ENCODE peak calls at places on chromosomes 6 and 20, in six cellular contexts. One of them, this sample, is unnamed.

GRCh38 chr6:40894962-40895799 is 143.8 kb downstream of the UNC5CL start:
- DNase-seq in NB4: peak
- DNase-seq in brain microvascular endothelial cell: peak
- DNase-seq in spleen: no peak
- DNase-seq in testis: peak
- DNase-seq in fibroblast of mammary gland: peak
- DNase-seq in this sample: peak

GRCh38 chr20:52794853-52795252 is 177.3 kb upstream of the TSHZ2 start:
- DNase-seq in testis: no peak
- DNase-seq in brain microvascular endothelial cell: no peak
- DNase-seq in spleen: no peak
- DNase-seq in NB4: no peak
- DNase-seq in fibroblast of mammary gland: no peak
- DNase-seq in this sample: no peak

GRCh38 chr6:49054311-49054710 is 408.7 kb downstream of the MMUT start:
- DNase-seq in NB4: no peak
- DNase-seq in spleen: no peak
- DNase-seq in brain microvascular endothelial cell: no peak
- DNase-seq in testis: no peak
- DNase-seq in fibroblast of mammary gland: no peak
- DNase-seq in this sample: no peak

GRCh38 chr6:13638014-13638413 is 22.9 kb downstream of the NOL7 start:
- DNase-seq in NB4: no peak
- DNase-seq in spleen: no peak
- DNase-seq in brain microvascular endothelial cell: no peak
- DNase-seq in testis: no peak
- DNase-seq in fibroblast of mammary gland: no peak
- DNase-seq in this sample: no peak

GRCh38 chr20:4082406-4083102 is 67.2 kb upstream of the RNF24 start:
- DNase-seq in NB4: peak
- DNase-seq in spleen: peak
- DNase-seq in fibroblast of mammary gland: peak
- DNase-seq in brain microvascular endothelial cell: peak
- DNase-seq in testis: peak
- DNase-seq in this sample: peak

GRCh38 chr6:107977283-107977682 is 19.3 kb upstream of the SEC63 start:
- DNase-seq in testis: no peak
- DNase-seq in NB4: peak
- DNase-seq in brain microvascular endothelial cell: peak
- DNase-seq in spleen: no peak
- DNase-seq in fibroblast of mammary gland: peak
- DNase-seq in this sample: peak

GRCh38 chr6:123171341-123171740 is 175.3 kb downstream of the CLVS2 start:
- DNase-seq in testis: no peak
- DNase-seq in fibroblast of mammary gland: no peak
- DNase-seq in brain microvascular endothelial cell: no peak
- DNase-seq in spleen: no peak
- DNase-seq in NB4: no peak
- DNase-seq in this sample: no peak

GRCh38 chr6:134822920-134823430 is 126.9 kb downstream of the ALDH8A1 start:
- DNase-seq in NB4: peak
- DNase-seq in fibroblast of mammary gland: peak
- DNase-seq in brain microvascular endothelial cell: peak
- DNase-seq in testis: peak
- DNase-seq in spleen: no peak
- DNase-seq in this sample: peak

GRCh38 chr6:87887266-87887665 is 160.4 kb upstream of the SPACA1 start:
- DNase-seq in brain microvascular endothelial cell: no peak
- DNase-seq in fibroblast of mammary gland: no peak
- DNase-seq in NB4: no peak
- DNase-seq in testis: no peak
- DNase-seq in spleen: no peak
- DNase-seq in this sample: no peak

GRCh38 chr20:32807706-32808105 is 12.0 kb upstream of the MAPRE1 start:
- DNase-seq in fibroblast of mammary gland: no peak
- DNase-seq in spleen: no peak
- DNase-seq in testis: no peak
- DNase-seq in brain microvascular endothelial cell: no peak
- DNase-seq in NB4: no peak
- DNase-seq in this sample: no peak

GRCh38 chr20:21608777-21609176 is 94.9 kb upstream of the NKX2-2 start:
- DNase-seq in brain microvascular endothelial cell: no peak
- DNase-seq in testis: no peak
- DNase-seq in fibroblast of mammary gland: no peak
- DNase-seq in spleen: no peak
- DNase-seq in NB4: no peak
- DNase-seq in this sample: no peak

GRCh38 chr20:61968932-61969331 is 96.7 kb downstream of the TAF4 start:
- DNase-seq in brain microvascular endothelial cell: no peak
- DNase-seq in testis: no peak
- DNase-seq in fibroblast of mammary gland: no peak
- DNase-seq in spleen: peak
- DNase-seq in NB4: no peak
- DNase-seq in this sample: no peak

GRCh38 chr6:40719671-40720374 is 132.7 kb upstream of the LRFN2 start:
- DNase-seq in spleen: no peak
- DNase-seq in brain microvascular endothelial cell: peak
- DNase-seq in fibroblast of mammary gland: peak
- DNase-seq in testis: no peak
- DNase-seq in NB4: peak
- DNase-seq in this sample: peak

GRCh38 chr20:51447097-51447764 is 95.3 kb downstream of the NFATC2 start:
- DNase-seq in fibroblast of mammary gland: peak
- DNase-seq in NB4: no peak
- DNase-seq in spleen: peak
- DNase-seq in brain microvascular endothelial cell: peak
- DNase-seq in testis: peak
- DNase-seq in this sample: peak

GRCh38 chr20:1900321-1900791 is 5.1 kb downstream of the SIRPA start:
- DNase-seq in NB4: peak
- DNase-seq in testis: peak
- DNase-seq in brain microvascular endothelial cell: peak
- DNase-seq in fibroblast of mammary gland: peak
- DNase-seq in spleen: no peak
- DNase-seq in this sample: peak

GRCh38 chr6:14634072-14634471 is 516.5 kb downstream of the CD83 start:
- DNase-seq in testis: no peak
- DNase-seq in spleen: no peak
- DNase-seq in fibroblast of mammary gland: no peak
- DNase-seq in brain microvascular endothelial cell: no peak
- DNase-seq in NB4: no peak
- DNase-seq in this sample: no peak

GRCh38 chr6:74735304-74735703 is 470.5 kb downstream of the COL12A1 start:
- DNase-seq in brain microvascular endothelial cell: peak
- DNase-seq in fibroblast of mammary gland: peak
- DNase-seq in NB4: no peak
- DNase-seq in spleen: no peak
- DNase-seq in testis: no peak
- DNase-seq in this sample: peak

GRCh38 chr6:54860739-54861138 is 14.2 kb downstream of the FAM83B start:
- DNase-seq in fibroblast of mammary gland: peak
- DNase-seq in NB4: peak
- DNase-seq in brain microvascular endothelial cell: peak
- DNase-seq in testis: no peak
- DNase-seq in spleen: no peak
- DNase-seq in this sample: no peak

DNA sequence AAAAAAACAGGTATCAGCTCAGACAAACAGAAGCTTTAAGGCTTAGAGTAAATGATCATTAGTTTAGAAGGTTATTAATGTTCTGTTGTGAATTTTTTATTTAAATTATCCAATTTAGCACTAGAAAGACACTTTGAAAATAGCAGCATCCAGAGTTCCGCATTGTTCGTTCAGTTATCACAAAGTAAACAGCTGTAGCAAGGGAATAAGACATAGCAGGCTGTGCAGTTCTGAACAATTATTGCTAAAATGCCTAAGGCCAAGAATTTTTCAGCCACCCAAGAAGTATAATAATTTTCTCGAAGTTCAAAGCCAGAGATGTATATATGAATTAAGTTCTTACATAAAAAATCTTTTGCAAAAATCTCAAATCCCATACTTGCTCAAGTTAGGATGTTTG is 8.0 kb upstream of the TNFAIP3 start:
- DNase-seq in NB4: no peak
- DNase-seq in spleen: no peak
- DNase-seq in testis: no peak
- DNase-seq in fibroblast of mammary gland: no peak
- DNase-seq in brain microvascular endothelial cell: no peak
- DNase-seq in this sample: no peak
- TF ChIP-seq CTCF in NB4: no peak
- TF ChIP-seq CTCF in spleen: no peak
- TF ChIP-seq CTCF in testis: no peak
- TF ChIP-seq CTCF in fibroblast of mammary gland: no peak
- TF ChIP-seq CTCF in brain microvascular endothelial cell: no peak
- TF ChIP-seq CTCF in this sample: no peak

GRCh38 chr6:120077489-120077888 is 727.9 kb upstream of the MAN1A1 start:
- DNase-seq in testis: peak
- DNase-seq in spleen: no peak
- DNase-seq in fibroblast of mammary gland: peak
- DNase-seq in brain microvascular endothelial cell: no peak
- DNase-seq in NB4: no peak
- DNase-seq in this sample: no peak
- TF ChIP-seq CTCF in testis: no peak
- TF ChIP-seq CTCF in spleen: no peak
- TF ChIP-seq CTCF in fibroblast of mammary gland: peak
- TF ChIP-seq CTCF in brain microvascular endothelial cell: no peak
- TF ChIP-seq CTCF in NB4: no peak
- TF ChIP-seq CTCF in this sample: no peak

GRCh38 chr6:12286381-12287132 is 3.6 kb upstream of the EDN1 start:
- DNase-seq in spleen: no peak
- DNase-seq in testis: peak
- DNase-seq in NB4: peak
- DNase-seq in brain microvascular endothelial cell: no peak
- DNase-seq in fibroblast of mammary gland: peak
- DNase-seq in this sample: peak

GRCh38 chr6:12280458-12280857 is 9.7 kb upstream of the EDN1 start:
- DNase-seq in testis: no peak
- DNase-seq in fibroblast of mammary gland: peak
- DNase-seq in brain microvascular endothelial cell: peak
- DNase-seq in spleen: no peak
- DNase-seq in NB4: no peak
- DNase-seq in this sample: peak

GRCh38 chr6:12280901-12281300 is 9.3 kb upstream of the EDN1 start:
- DNase-seq in NB4: no peak
- DNase-seq in spleen: no peak
- DNase-seq in testis: no peak
- DNase-seq in fibroblast of mammary gland: peak
- DNase-seq in brain microvascular endothelial cell: no peak
- DNase-seq in this sample: no peak

GRCh38 chr6:12288211-12288618 is 1.9 kb upstream of the EDN1 start:
- DNase-seq in NB4: peak
- DNase-seq in spleen: peak
- DNase-seq in brain microvascular endothelial cell: no peak
- DNase-seq in testis: peak
- DNase-seq in fibroblast of mammary gland: no peak
- DNase-seq in this sample: no peak

DNA sequence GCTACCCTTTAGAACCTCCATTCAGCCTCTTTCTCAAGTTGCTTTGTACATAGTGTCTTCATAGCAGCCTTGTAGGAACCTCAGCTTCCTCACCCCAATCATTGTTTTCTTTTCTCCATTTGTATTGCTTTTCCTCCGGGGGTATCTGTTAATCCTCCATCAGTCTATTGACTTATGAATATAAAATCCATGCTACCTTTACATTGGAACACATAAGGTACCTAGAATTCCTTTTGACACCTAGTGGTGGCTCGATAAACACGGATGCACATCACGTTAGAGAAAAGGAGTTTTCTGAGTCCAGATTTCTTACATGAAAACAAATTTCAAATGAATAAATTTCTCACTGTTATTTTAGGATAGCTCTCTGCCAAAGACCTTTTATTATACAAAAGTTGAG is 6.3 kb upstream of the EDN1 start:
- DNase-seq in fibroblast of mammary gland: no peak
- DNase-seq in spleen: no peak
- DNase-seq in brain microvascular endothelial cell: no peak
- DNase-seq in NB4: no peak
- DNase-seq in testis: no peak
- DNase-seq in this sample: no peak
- TF ChIP-seq CTCF in fibroblast of mammary gland: no peak
- TF ChIP-seq CTCF in spleen: no peak
- TF ChIP-seq CTCF in brain microvascular endothelial cell: no peak
- TF ChIP-seq CTCF in NB4: no peak
- TF ChIP-seq CTCF in testis: no peak
- TF ChIP-seq CTCF in this sample: peak

GRCh38 chr6:78308025-78308424 is 559.3 kb upstream of the IRAK1BP1 start:
- DNase-seq in NB4: peak
- DNase-seq in spleen: no peak
- DNase-seq in testis: no peak
- DNase-seq in fibroblast of mammary gland: no peak
- DNase-seq in brain microvascular endothelial cell: peak
- DNase-seq in this sample: no peak
- TF ChIP-seq CTCF in NB4: no peak
- TF ChIP-seq CTCF in spleen: no peak
- TF ChIP-seq CTCF in testis: no peak
- TF ChIP-seq CTCF in fibroblast of mammary gland: no peak
- TF ChIP-seq CTCF in brain microvascular endothelial cell: peak
- TF ChIP-seq CTCF in this sample: peak

GRCh38 chr6:82573200-82573972 is 209.8 kb downstream of the TPBG start:
- DNase-seq in testis: no peak
- DNase-seq in NB4: no peak
- DNase-seq in spleen: no peak
- DNase-seq in brain microvascular endothelial cell: no peak
- DNase-seq in fibroblast of mammary gland: no peak
- DNase-seq in this sample: no peak
- TF ChIP-seq CTCF in testis: no peak
- TF ChIP-seq CTCF in NB4: no peak
- TF ChIP-seq CTCF in spleen: no peak
- TF ChIP-seq CTCF in brain microvascular endothelial cell: no peak
- TF ChIP-seq CTCF in fibroblast of mammary gland: no peak
- TF ChIP-seq CTCF in this sample: no peak

DNA sequence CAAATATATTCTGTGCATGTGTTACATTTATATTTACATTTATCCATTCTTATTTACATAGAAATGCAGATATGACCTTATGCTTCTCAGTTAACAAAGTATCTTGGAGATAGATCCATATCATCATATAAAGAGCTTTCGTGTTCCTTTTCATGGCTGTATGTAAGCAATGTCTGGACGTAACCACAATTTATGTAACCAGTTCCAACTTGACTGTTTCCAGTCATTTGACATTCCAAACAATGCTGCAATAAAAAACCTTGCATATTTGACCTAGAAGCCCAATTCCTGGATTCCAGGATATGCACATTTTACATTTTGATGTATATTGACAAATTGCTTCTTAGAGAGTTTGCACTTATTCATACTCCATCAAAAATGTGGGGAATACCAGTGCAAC is 113.7 kb upstream of the F13A1 start:
- DNase-seq in spleen: no peak
- DNase-seq in brain microvascular endothelial cell: no peak
- DNase-seq in NB4: no peak
- DNase-seq in testis: no peak
- DNase-seq in fibroblast of mammary gland: no peak
- DNase-seq in this sample: no peak
- TF ChIP-seq CTCF in spleen: no peak
- TF ChIP-seq CTCF in brain microvascular endothelial cell: no peak
- TF ChIP-seq CTCF in NB4: no peak
- TF ChIP-seq CTCF in testis: no peak
- TF ChIP-seq CTCF in fibroblast of mammary gland: no peak
- TF ChIP-seq CTCF in this sample: no peak

GRCh38 chr6:152529364-152529763 is 107.8 kb downstream of the SYNE1 start:
- DNase-seq in NB4: no peak
- DNase-seq in fibroblast of mammary gland: peak
- DNase-seq in testis: no peak
- DNase-seq in brain microvascular endothelial cell: peak
- DNase-seq in spleen: no peak
- DNase-seq in this sample: peak
- TF ChIP-seq CTCF in NB4: no peak
- TF ChIP-seq CTCF in fibroblast of mammary gland: no peak
- TF ChIP-seq CTCF in testis: no peak
- TF ChIP-seq CTCF in brain microvascular endothelial cell: no peak
- TF ChIP-seq CTCF in spleen: no peak
- TF ChIP-seq CTCF in this sample: no peak

GRCh38 chr6:88899569-88900316 is 63.7 kb downstream of the RNGTT start:
- DNase-seq in testis: no peak
- DNase-seq in NB4: no peak
- DNase-seq in brain microvascular endothelial cell: no peak
- DNase-seq in spleen: no peak
- DNase-seq in fibroblast of mammary gland: no peak
- DNase-seq in this sample: no peak
- TF ChIP-seq CTCF in testis: no peak
- TF ChIP-seq CTCF in NB4: peak
- TF ChIP-seq CTCF in brain microvascular endothelial cell: peak
- TF ChIP-seq CTCF in spleen: no peak
- TF ChIP-seq CTCF in fibroblast of mammary gland: no peak
- TF ChIP-seq CTCF in this sample: peak